ENCODE peak calls at places on chromosome 1, in five cellular contexts. H, D, W, M and F are unnamed samples.

GRCh38 chr1:84363019-84363418 is 35.3 kb upstream of the DNASE2B start:
- DNase-seq in H (peak; percentile 2), D (no peak), W (peak; percentile 86), M (no peak), F (no peak)

GRCh38 chr1:15994590-15995351 is 9.3 kb upstream of the SRARP start:
- DNase-seq in H (peak; percentile 83), D (peak; percentile 84), W (peak; percentile 77), M (no peak), F (peak; percentile 69)

GRCh38 chr1:30801826-30802198 is 44.2 kb upstream of the LAPTM5 start:
- DNase-seq in H (peak; percentile 84), D (peak; percentile 78), W (peak; percentile 30), M (peak; percentile 65), F (no peak)

GRCh38 chr1:80248886-80249285 is 1242.4 kb upstream of the ADGRL4 start:
- DNase-seq in H (no peak), D (peak; percentile 8), W (no peak), M (no peak), F (peak; percentile 9)

GRCh38 chr1:33086384-33086850 is 5.5 kb downstream of the AZIN2 start:
- DNase-seq in H (peak; percentile 81), D (peak; percentile 70), W (peak; percentile 70), M (no peak), F (peak; percentile 84)

GRCh38 chr1:24910751-24911650 is 19.1 kb downstream of the RUNX3 start:
- DNase-seq in H (no peak), D (peak; percentile 51), W (no peak), M (no peak), F (peak; percentile 58)

GRCh38 chr1:2019162-2019542 is at the start of gene GABRD:
- DNase-seq in H (no peak), D (peak; percentile 66), W (no peak), M (no peak), F (peak; percentile 8)

GRCh38 chr1:214010717-214011116 is 22.9 kb downstream of the PROX1 start:
- DNase-seq in H (no peak), D (no peak), W (no peak), M (no peak), F (no peak)

GRCh38 chr1:232282541-232282940 is 347.4 kb downstream of the SIPA1L2 start:
- DNase-seq in H (no peak), D (no peak), W (no peak), M (no peak), F (no peak)

GRCh38 chr1:208068908-208069307 is 158.0 kb upstream of the CD34 start:
- DNase-seq in H (no peak), D (no peak), W (no peak), M (no peak), F (no peak)

GRCh38 chr1:225998560-225999226 is 450 bp downstream of the SDE2 start:
- DNase-seq in H (no peak), D (peak; percentile 50), W (no peak), M (no peak), F (peak; percentile 57)

GRCh38 chr1:41823453-41823852 is 95.3 kb downstream of the HIVEP3 start:
- DNase-seq in H (no peak), D (peak; percentile 72), W (no peak), M (no peak), F (no peak)

GRCh38 chr1:202416641-202417040 is 68.1 kb downstream of the PPP1R12B start:
- DNase-seq in H (no peak), D (no peak), W (no peak), M (no peak), F (peak; percentile 36)

GRCh38 chr1:100463809-100464424 is 74.0 kb upstream of the GPR88 start:
- DNase-seq in H (peak; percentile 40), D (peak; percentile 73), W (peak; percentile 57), M (no peak), F (peak; percentile 73)

GRCh38 chr1:76864383-76864782 is 2.9 kb upstream of the ST6GALNAC5 start:
- DNase-seq in H (no peak), D (peak; percentile 42), W (no peak), M (no peak), F (no peak)

GRCh38 chr1:4711191-4711915 is 56.9 kb downstream of the AJAP1 start:
- DNase-seq in H (no peak), D (no peak), W (peak; percentile 55), M (no peak), F (no peak)

GRCh38 chr1:9730096-9730901 is 78.8 kb downstream of the PIK3CD start:
- DNase-seq in H (no peak), D (no peak), W (no peak), M (no peak), F (no peak)

GRCh38 chr1:205061665-205062069 is 18.7 kb downstream of the CNTN2 start:
- DNase-seq in H (peak; percentile 81), D (peak; percentile 86), W (peak; percentile 92), M (peak; percentile 50), F (peak; percentile 49)

GRCh38 chr1:35499652-35500176 is 57.5 kb downstream of the KIAA0319L start:
- DNase-seq in H (no peak), D (no peak), W (no peak), M (no peak), F (no peak)

GRCh38 chr1:208595236-208595635 is 351.1 kb upstream of the PLXNA2 start:
- DNase-seq in H (no peak), D (no peak), W (no peak), M (no peak), F (no peak)

GRCh38 chr1:118753976-118754375 is 234.2 kb downstream of the TBX15 start:
- DNase-seq in H (no peak), D (no peak), W (no peak), M (no peak), F (no peak)

GRCh38 chr1:53359934-53360276 is 32.0 kb upstream of the LRP8 start:
- DNase-seq in H (no peak), D (no peak), W (no peak), M (no peak), F (no peak)

GRCh38 chr1:8660455-8660854 is 157.0 kb downstream of the RERE start:
- DNase-seq in H (peak; percentile 45), D (peak; percentile 89), W (peak; percentile 80), M (no peak), F (peak; percentile 93)

GRCh38 chr1:62286778-62287224 is 32.4 kb downstream of the KANK4 start:
- DNase-seq in H (no peak), D (peak; percentile 44), W (peak; percentile 32), M (no peak), F (no peak)

GRCh38 chr1:228393268-228393699 is 13.4 kb downstream of the TRIM11 start:
- DNase-seq in H (peak; percentile 10), D (peak; percentile 80), W (peak; percentile 4), M (no peak), F (peak; percentile 57)

GRCh38 chr1:230458509-230458908 is 32.4 kb upstream of the PGBD5 start:
- DNase-seq in H (no peak), D (no peak), W (no peak), M (no peak), F (peak; percentile 59)